ENCODE peak calls at places on chromosomes 5 and 9, in ten cellular contexts. N, Q, D, E, R, W, P, M, S and T are unnamed samples.

GRCh38 chr9:134725605-134725940 is 84.0 kb downstream of the COL5A1 start:
- DNase-seq in Q (no peak), S (no peak), R (no peak), M (no peak), P (no peak), W (no peak), D (no peak), N (no peak), E (no peak), T (no peak)

GRCh38 chr9:137385061-137385655 is 37.8 kb downstream of the EXD3 start:
- DNase-seq in M (no peak), E (no peak), S (no peak), W (no peak), R (peak; percentile 47), N (no peak), Q (no peak), P (no peak), D (no peak), T (no peak)

GRCh38 chr9:20512636-20513035 is 109.7 kb downstream of the MLLT3 start:
- DNase-seq in E (no peak), S (no peak), P (no peak), N (peak; percentile 10), M (peak; percentile 15), W (no peak), R (no peak), D (no peak), Q (no peak), T (no peak)

GRCh38 chr5:32713396-32714381 is 2.6 kb downstream of the NPR3 start:
- DNase-seq in D (peak; percentile 90), R (peak; percentile 69), S (no peak), N (peak; percentile 5), W (no peak), M (peak; percentile 77), Q (no peak), E (no peak), P (no peak), T (peak; percentile 39)

GRCh38 chr9:135095470-135096407 is 8.3 kb downstream of the OLFM1 start:
- DNase-seq in E (no peak), Q (no peak), M (no peak), S (no peak), D (no peak), R (no peak), N (no peak), P (no peak), W (no peak), T (no peak)

GRCh38 chr5:134825212-134825611 is 20.6 kb upstream of the C5orf24 start:
- DNase-seq in M (no peak), S (no peak), P (no peak), R (no peak), N (no peak), E (no peak), D (no peak), Q (no peak), W (no peak), T (no peak)

GRCh38 chr5:90987711-90988110 is 395.4 kb downstream of the ARRDC3 start:
- DNase-seq in R (no peak), E (no peak), N (no peak), Q (no peak), M (no peak), D (no peak), P (no peak), W (no peak), S (no peak), T (no peak)

GRCh38 chr9:106897681-106898080 is 34.7 kb downstream of the ZNF462 start:
- DNase-seq in E (no peak), W (no peak), M (no peak), N (no peak), D (no peak), S (no peak), R (no peak), P (no peak), Q (no peak), T (no peak)

GRCh38 chr5:33153373-33153772 is 287.4 kb upstream of the TARS1 start:
- DNase-seq in W (no peak), S (no peak), M (no peak), N (no peak), D (no peak), E (no peak), Q (no peak), R (no peak), P (no peak), T (no peak)

GRCh38 chr5:158485604-158486081 is 614.1 kb downstream of the EBF1 start:
- DNase-seq in D (no peak), N (no peak), P (no peak), M (peak; percentile 88), R (peak; percentile 66), S (no peak), W (no peak), Q (no peak), E (no peak), T (peak; percentile 15)

GRCh38 chr5:2754621-2755370 is 3.3 kb upstream of the IRX2 start:
- DNase-seq in W (no peak), S (no peak), P (no peak), M (no peak), N (peak; percentile 20), D (peak; percentile 58), R (no peak), Q (no peak), E (no peak), T (peak; percentile 6)

GRCh38 chr5:178202541-178202940 is 1.8 kb upstream of the HNRNPAB start:
- DNase-seq in E (no peak), M (no peak), Q (no peak), D (no peak), W (no peak), N (no peak), P (no peak), R (peak; percentile 59), S (no peak), T (no peak)

GRCh38 chr9:14358523-14358922 is 44.6 kb upstream of the NFIB start:
- DNase-seq in M (no peak), W (no peak), D (no peak), R (no peak), P (no peak), Q (no peak), E (no peak), N (peak; percentile 34), S (no peak), T (no peak)

GRCh38 chr9:110257097-110257955 is 1.0 kb upstream of the TXN start:
- DNase-seq in M (peak; percentile 31), W (no peak), R (no peak), E (no peak), N (peak; percentile 58), P (peak; percentile 32), S (no peak), Q (no peak), D (peak; percentile 31), T (peak; percentile 7)

DNA sequence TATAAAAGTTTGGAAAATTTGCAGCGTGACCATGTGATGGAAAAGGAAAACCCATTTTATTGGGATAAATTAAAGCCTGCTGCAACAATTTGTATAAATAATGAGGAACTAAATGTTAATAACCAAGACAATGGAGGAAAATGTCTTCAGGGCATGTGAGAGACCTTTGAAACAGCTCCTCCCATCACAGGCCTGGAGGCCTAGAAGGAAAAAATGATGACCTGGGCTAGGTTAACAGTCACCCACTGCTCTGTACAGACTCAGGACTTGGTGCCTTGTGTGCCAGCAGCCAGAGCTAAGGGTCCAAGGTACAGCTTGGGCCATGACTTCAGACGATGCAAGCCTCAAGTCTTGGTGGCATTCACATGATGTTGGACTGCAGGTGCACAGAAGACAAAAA is 22.0 kb upstream of the UGT3A1 start:
- DNase-seq in N (no peak), P (no peak), R (no peak), D (no peak), M (no peak), W (no peak), Q (no peak), E (no peak), S (no peak), T (no peak)
- H3K4me3 ChIP-seq in N (no peak overlapping the region), P (no peak overlapping the region), R (no peak overlapping the region), D (no peak overlapping the region), M (no peak overlapping the region), W (no peak overlapping the region), Q (no peak overlapping the region), E (no peak overlapping the region), S (no peak overlapping the region), T (no peak overlapping the region)

DNA sequence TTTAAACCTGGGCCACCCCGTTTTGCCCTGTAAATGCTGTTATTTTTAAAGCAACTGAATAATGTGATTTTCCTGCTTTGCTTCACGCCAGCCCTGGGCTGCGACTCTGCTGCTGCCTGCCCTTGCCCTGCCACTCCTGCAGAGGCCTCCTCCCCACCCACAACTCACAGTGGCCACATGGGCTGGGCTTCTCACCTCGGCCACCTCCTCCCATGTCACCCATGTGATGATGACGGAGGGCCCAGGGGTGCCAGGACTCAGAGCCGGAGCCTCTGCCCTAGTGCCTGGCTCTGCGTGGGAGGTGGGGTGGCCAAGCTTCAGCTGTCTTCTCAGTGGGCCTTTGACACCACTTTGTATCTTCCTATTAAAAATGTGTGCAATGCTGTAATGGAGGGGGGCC is 48.1 kb upstream of the NKD2 start:
- DNase-seq in E (no peak), N (no peak), M (no peak), W (no peak), S (no peak), D (no peak), R (no peak), Q (no peak), P (no peak), T (no peak)
- H3K4me1 ChIP-seq in E (peaks cover 58% of the 10 kb centered on the region), N (peaks cover 31% of the 10 kb centered on the region), M (peaks cover 38% of the 10 kb centered on the region), W (no peaks in the 10 kb centered on the region), S (no peaks in the 10 kb centered on the region), D (no peaks in the 10 kb centered on the region), R (peaks cover 31% of the 10 kb centered on the region), Q (peaks cover 15% of the 10 kb centered on the region), P (peaks cover 56% of the 10 kb centered on the region), T (no peaks in the 10 kb centered on the region)

GRCh38 chr9:92422611-92423010 is 1.7 kb downstream of the OMD start:
- DNase-seq in R (no peak), W (no peak), S (no peak), N (no peak), D (no peak), Q (no peak), M (no peak), E (no peak), P (no peak), T (no peak)

GRCh38 chr9:92426501-92426900 is 2.2 kb upstream of the OMD start:
- DNase-seq in S (no peak), N (no peak), E (no peak), Q (no peak), D (no peak), M (no peak), W (no peak), P (no peak), R (no peak), T (no peak)

GRCh38 chr9:92425578-92425977 is 1.3 kb upstream of the OMD start:
- DNase-seq in P (no peak), D (no peak), E (no peak), R (no peak), Q (no peak), S (no peak), N (no peak), W (no peak), M (peak; percentile 84), T (no peak)

GRCh38 chr9:92429866-92430265 is 5.6 kb upstream of the OMD start:
- DNase-seq in M (no peak), S (no peak), N (no peak), W (no peak), E (no peak), R (no peak), Q (no peak), D (no peak), P (no peak), T (no peak)

GRCh38 chr9:92424340-92424739 is at the start of gene OMD:
- DNase-seq in M (peak; percentile 86), S (no peak), Q (no peak), P (no peak), E (no peak), R (no peak), N (no peak), D (no peak), W (no peak), T (no peak)
- H3K4me3 ChIP-seq in M (peak within 1 kb of the TSS; percentile 79), S (peak within 1 kb of the TSS; percentile 63), Q (peak within 1 kb of the TSS; percentile 51), P (peak within 1 kb of the TSS; percentile 8), E (no peak within 1 kb of the TSS), R (peak within 1 kb of the TSS; percentile 0), N (no peak within 1 kb of the TSS), D (no peak within 1 kb of the TSS), W (no peak within 1 kb of the TSS), T (peak within 1 kb of the TSS; percentile 1)

GRCh38 chr9:114072181-114073140 is 5.6 kb downstream of the AMBP start:
- DNase-seq in S (peak; percentile 5), N (no peak), E (no peak), W (no peak), R (peak; percentile 75), M (peak; percentile 17), Q (no peak), D (peak; percentile 49), P (peak; percentile 83), T (peak; percentile 84)
- H3K4me1 ChIP-seq in S (no peaks in the 10 kb centered on the region), N (peaks cover 9% of the 10 kb centered on the region), E (peaks cover 8% of the 10 kb centered on the region), W (no peaks in the 10 kb centered on the region), R (peaks cover 7% of the 10 kb centered on the region), M (peaks cover 12% of the 10 kb centered on the region), Q (no peaks in the 10 kb centered on the region), D (no peaks in the 10 kb centered on the region), P (peaks cover 25% of the 10 kb centered on the region), T (peaks cover 3% of the 10 kb centered on the region)